ENCODE peak calls at places on chromosomes 13 and 19, in seven cellular contexts. I is GM12865; U is glutamatergic neuron; Q is stimulated activated CD8-positive, alpha-beta memory T cell treated with anti-CD3 and anti-CD28 coated beads, Interleukin-2, amount 100 ng/mL, for 1 hour; H is activated CD4-positive, alpha-beta T cell treated with anti-CD3 and anti-CD28 coated beads for 24 hours; F is activated naive CD4-positive, alpha-beta T cell treated with anti-CD3 and anti-CD28 coated beads, Interleukin-2, amount 10 ng/mL, durations not matched to agents 7 days and 5 days; J is NCI-H1694 treated with DMSO at 0.1 percent for 48 hours. G is an unnamed sample.

GRCh38 chr19:13842294-13843103 is 34.4 kb upstream of the NANOS3 start:
- DNase-seq in F (peak), J (no peak), I (peak), U (no peak), H (peak), Q (no peak), G (no peak)

GRCh38 chr13:72198967-72199601 is 332.1 kb upstream of the DACH1 start:
- DNase-seq in F (no peak), J (no peak), I (no peak), U (no peak), Q (no peak), H (no peak), G (no peak)

GRCh38 chr19:42989851-42990250 is 36.4 kb downstream of the PSG11 start:
- DNase-seq in Q (no peak), U (no peak), H (no peak), I (no peak), F (no peak), J (peak), G (peak)

GRCh38 chr19:46704379-46705076 is 12.4 kb downstream of the PRKD2 start:
- DNase-seq in F (peak), H (peak), I (peak), Q (peak), J (peak), U (peak), G (no peak)

GRCh38 chr13:106696719-106697118 is 128.8 kb upstream of the ARGLU1 start:
- DNase-seq in F (no peak), I (no peak), Q (no peak), H (no peak), U (no peak), J (no peak), G (no peak)

GRCh38 chr13:30884543-30884942 is 21.5 kb upstream of the MEDAG start:
- DNase-seq in H (no peak), F (no peak), I (no peak), U (no peak), J (no peak), Q (no peak), G (no peak)

GRCh38 chr19:1312732-1313694 is 27.3 kb downstream of the EFNA2 start:
- DNase-seq in H (no peak), J (no peak), U (no peak), I (no peak), Q (no peak), F (no peak), G (no peak)

GRCh38 chr13:42333613-42334328 is 61.8 kb downstream of the AKAP11 start:
- DNase-seq in U (no peak), F (no peak), Q (no peak), I (peak), H (no peak), J (no peak), G (no peak)

GRCh38 chr13:44051923-44052322 is 172.2 kb downstream of the LACC1 start:
- DNase-seq in H (no peak), F (no peak), J (no peak), U (no peak), Q (no peak), I (no peak), G (no peak)

GRCh38 chr13:32164622-32165268 is 133.2 kb downstream of the FRY start:
- DNase-seq in Q (no peak), F (peak), I (peak), H (peak), J (peak), U (peak), G (no peak)

GRCh38 chr19:50772408-50773311 is 2.4 kb downstream of the GPR32 start:
- DNase-seq in U (no peak), Q (no peak), J (no peak), F (no peak), I (peak), H (no peak), G (no peak)

GRCh38 chr13:73369095-73369494 is 310.3 kb downstream of the KLF5 start:
- DNase-seq in H (no peak), J (no peak), I (no peak), F (no peak), U (no peak), Q (no peak), G (no peak)

GRCh38 chr13:44306401-44307192 is 67.0 kb upstream of the SERP2 start:
- DNase-seq in Q (no peak), J (no peak), U (no peak), F (no peak), I (no peak), H (no peak), G (no peak)

GRCh38 chr13:67736646-67737420 is 506.7 kb upstream of the PCDH9 start:
- DNase-seq in F (no peak), Q (no peak), U (peak), J (peak), I (peak), H (no peak), G (no peak)

GRCh38 chr19:8462601-8463000 is 17.8 kb downstream of the HNRNPM start:
- DNase-seq in H (no peak), U (no peak), Q (no peak), I (no peak), F (no peak), J (no peak), G (no peak)

GRCh38 chr19:17448190-17448967 is at the start of gene TMEM221:
- DNase-seq in H (peak), I (peak), U (peak), Q (no peak), J (no peak), F (peak), G (no peak)

GRCh38 chr13:97119899-97120745 is 102.0 kb upstream of the MBNL2 start:
- DNase-seq in U (no peak), I (no peak), J (no peak), F (no peak), H (no peak), Q (no peak), G (peak)

GRCh38 chr13:24065172-24065571 is 95.3 kb upstream of the SPATA13 start:
- DNase-seq in J (no peak), H (no peak), F (no peak), I (no peak), U (no peak), Q (no peak), G (no peak)

GRCh38 chr13:96780105-96780504 is 214.2 kb downstream of the OXGR1 start:
- DNase-seq in Q (no peak), H (no peak), I (no peak), U (no peak), J (no peak), F (no peak), G (no peak)

GRCh38 chr19:44303976-44304568 is 753 bp downstream of the ZNF235 start:
- DNase-seq in Q (no peak), U (no peak), I (peak), H (no peak), F (no peak), J (no peak), G (no peak)

GRCh38 chr19:12647490-12648071 is 19.0 kb downstream of the MAN2B1 start:
- DNase-seq in Q (no peak), J (no peak), U (peak), H (no peak), I (peak), F (no peak), G (no peak)

GRCh38 chr13:74633734-74634133 is 499.5 kb upstream of the KLF12 start:
- DNase-seq in Q (no peak), U (no peak), H (no peak), I (no peak), J (no peak), F (no peak), G (no peak)

GRCh38 chr19:19464339-19465098 is 50.8 kb downstream of the TSSK6 start:
- DNase-seq in J (no peak), Q (no peak), H (no peak), F (no peak), U (no peak), I (no peak), G (no peak)

GRCh38 chr13:34776390-34776981 is 165.6 kb upstream of the NBEA start:
- DNase-seq in H (no peak), Q (no peak), J (no peak), F (no peak), I (no peak), U (no peak), G (no peak)

GRCh38 chr19:19205416-19206410 is 2.5 kb upstream of the NR2C2AP start:
- DNase-seq in H (no peak), U (no peak), F (no peak), Q (no peak), J (no peak), I (no peak), G (no peak)

GRCh38 chr13:79621902-79622301 is 140.9 kb downstream of the NDFIP2 start:
- DNase-seq in Q (no peak), F (no peak), I (no peak), H (no peak), U (no peak), J (no peak), G (peak)

GRCh38 chr13:39463611-39464010 is 139.4 kb downstream of the LHFPL6 start:
- DNase-seq in I (no peak), Q (no peak), F (no peak), H (no peak), J (no peak), U (no peak), G (no peak)

GRCh38 chr13:26629260-26629659 is 71.8 kb downstream of the WASF3 start:
- DNase-seq in H (no peak), I (no peak), F (no peak), J (no peak), Q (no peak), U (no peak), G (no peak)

GRCh38 chr13:75407473-75407872 is 74.5 kb downstream of the TBC1D4 start:
- DNase-seq in U (no peak), J (no peak), F (no peak), Q (no peak), H (no peak), I (no peak), G (no peak)

GRCh38 chr19:3544742-3545668 is 6.0 kb downstream of the TEKTIP1 start:
- DNase-seq in J (no peak), F (peak), U (peak), I (peak), H (peak), Q (peak), G (peak)

GRCh38 chr19:52748336-52748950 is 13.6 kb upstream of the ZNF611 start:
- DNase-seq in J (no peak), F (no peak), U (no peak), I (peak), Q (no peak), H (no peak), G (no peak)

GRCh38 chr13:108342369-108343289 is 73.1 kb downstream of the TNFSF13B start:
- DNase-seq in H (no peak), Q (no peak), U (no peak), I (peak), F (peak), J (peak), G (no peak)

GRCh38 chr19:49085868-49086232 is 599 bp downstream of the SNRNP70 start:
- DNase-seq in H (no peak), Q (no peak), F (no peak), I (no peak), J (no peak), U (no peak), G (no peak)

G was measured in keratinocyte.